ENCODE peak calls at places on chromosomes 4 and X, in seven cellular contexts. One of them, this sample, is unnamed.

GRCh38 chr4:135552131-135552530 is 1350.5 kb upstream of the PABPC4L start:
- DNase-seq in HepG2: no peak
- DNase-seq in SK-N-SH: no peak
- DNase-seq in GM12878: no peak
- DNase-seq in H1: no peak
- DNase-seq in K562: no peak
- DNase-seq in HCT116: no peak
- DNase-seq in this sample: no peak

GRCh38 chr4:139555705-139556070 is 331 bp downstream of the SETD7 start:
- DNase-seq in HepG2: no peak
- DNase-seq in SK-N-SH: peak; percentile 73
- DNase-seq in GM12878: no peak
- DNase-seq in H1: no peak
- DNase-seq in K562: no peak
- DNase-seq in HCT116: no peak
- DNase-seq in this sample: no peak

GRCh38 chr4:2515835-2516550 is 20.5 kb upstream of the FAM193A start:
- DNase-seq in HepG2: no peak
- DNase-seq in SK-N-SH: no peak
- DNase-seq in GM12878: no peak
- DNase-seq in H1: no peak
- DNase-seq in K562: no peak
- DNase-seq in HCT116: no peak
- DNase-seq in this sample: no peak

GRCh38 chr4:93828830-93829530 is 427 bp downstream of the ATOH1 start:
- DNase-seq in HepG2: no peak
- DNase-seq in SK-N-SH: peak; percentile 65
- DNase-seq in GM12878: no peak
- DNase-seq in H1: no peak
- DNase-seq in K562: no peak
- DNase-seq in HCT116: no peak
- DNase-seq in this sample: no peak

GRCh38 chrX:153688534-153688899 is 791 bp downstream of the SLC6A8 start:
- DNase-seq in HepG2: no peak
- DNase-seq in SK-N-SH: no peak
- DNase-seq in GM12878: no peak
- DNase-seq in H1: no peak
- DNase-seq in K562: peak; percentile 19
- DNase-seq in HCT116: no peak
- DNase-seq in this sample: no peak

GRCh38 chrX:14027031-14027430 is 2.7 kb downstream of the GEMIN8 start:
- DNase-seq in HepG2: no peak
- DNase-seq in SK-N-SH: no peak
- DNase-seq in GM12878: no peak
- DNase-seq in H1: no peak
- DNase-seq in K562: no peak
- DNase-seq in HCT116: no peak
- DNase-seq in this sample: no peak

GRCh38 chrX:42934020-42934701 is 156.2 kb upstream of the PPP1R2C start:
- DNase-seq in HepG2: no peak
- DNase-seq in SK-N-SH: no peak
- DNase-seq in GM12878: peak; percentile 75
- DNase-seq in H1: no peak
- DNase-seq in K562: no peak
- DNase-seq in HCT116: no peak
- DNase-seq in this sample: no peak

GRCh38 chr4:184420402-184420801 is 53.9 kb downstream of the IRF2 start:
- DNase-seq in HepG2: no peak
- DNase-seq in SK-N-SH: no peak
- DNase-seq in GM12878: peak; percentile 20
- DNase-seq in H1: no peak
- DNase-seq in K562: no peak
- DNase-seq in HCT116: no peak
- DNase-seq in this sample: no peak

GRCh38 chrX:84336646-84337045 is 148.6 kb upstream of the RPS6KA6 start:
- DNase-seq in HepG2: no peak
- DNase-seq in SK-N-SH: no peak
- DNase-seq in GM12878: no peak
- DNase-seq in H1: no peak
- DNase-seq in K562: no peak
- DNase-seq in HCT116: no peak
- DNase-seq in this sample: no peak

GRCh38 chrX:64350521-64350920 is 44.7 kb downstream of the MTMR8 start:
- DNase-seq in HepG2: no peak
- DNase-seq in SK-N-SH: no peak
- DNase-seq in GM12878: no peak
- DNase-seq in H1: no peak
- DNase-seq in K562: no peak
- DNase-seq in HCT116: no peak
- DNase-seq in this sample: no peak

GRCh38 chr4:2243682-2244380 is 1.9 kb upstream of the HAUS3 start:
- DNase-seq in HepG2: peak; percentile 18
- DNase-seq in SK-N-SH: peak; percentile 72
- DNase-seq in GM12878: no peak
- DNase-seq in H1: no peak
- DNase-seq in K562: peak; percentile 71
- DNase-seq in HCT116: no peak
- DNase-seq in this sample: no peak

GRCh38 chr4:183540498-183540953 is 35.7 kb downstream of the ING2 start:
- DNase-seq in HepG2: no peak
- DNase-seq in SK-N-SH: no peak
- DNase-seq in GM12878: no peak
- DNase-seq in H1: no peak
- DNase-seq in K562: peak; percentile 16
- DNase-seq in HCT116: no peak
- DNase-seq in this sample: no peak

GRCh38 chr4:184165291-184165690 is 52.4 kb downstream of the ENPP6 start:
- DNase-seq in HepG2: no peak
- DNase-seq in SK-N-SH: no peak
- DNase-seq in GM12878: no peak
- DNase-seq in H1: no peak
- DNase-seq in K562: no peak
- DNase-seq in HCT116: no peak
- DNase-seq in this sample: no peak

GRCh38 chr4:38920186-38920585 is 52.6 kb downstream of the FAM114A1 start:
- DNase-seq in HepG2: no peak
- DNase-seq in SK-N-SH: no peak
- DNase-seq in GM12878: no peak
- DNase-seq in H1: no peak
- DNase-seq in K562: no peak
- DNase-seq in HCT116: no peak
- DNase-seq in this sample: no peak

GRCh38 chr4:138616775-138617174 is 374.6 kb upstream of the SLC7A11 start:
- DNase-seq in HepG2: no peak
- DNase-seq in SK-N-SH: no peak
- DNase-seq in GM12878: no peak
- DNase-seq in H1: no peak
- DNase-seq in K562: no peak
- DNase-seq in HCT116: no peak
- DNase-seq in this sample: no peak

GRCh38 chrX:47232197-47232802 is 509 bp upstream of the USP11 start:
- DNase-seq in HepG2: no peak
- DNase-seq in SK-N-SH: no peak
- DNase-seq in GM12878: no peak
- DNase-seq in H1: no peak
- DNase-seq in K562: no peak
- DNase-seq in HCT116: no peak
- DNase-seq in this sample: no peak

GRCh38 chrX:40834225-40834624 is 98.9 kb upstream of the MED14 start:
- DNase-seq in HepG2: no peak
- DNase-seq in SK-N-SH: no peak
- DNase-seq in GM12878: no peak
- DNase-seq in H1: no peak
- DNase-seq in K562: no peak
- DNase-seq in HCT116: no peak
- DNase-seq in this sample: no peak
- TF ChIP-seq YY1 in HepG2: no peak
- TF ChIP-seq YY1 in SK-N-SH: no peak
- TF ChIP-seq YY1 in GM12878: no peak
- TF ChIP-seq YY1 in H1: no peak
- TF ChIP-seq YY1 in K562: no peak
- TF ChIP-seq YY1 in HCT116: no peak
- TF ChIP-seq YY1 in this sample: no peak

GRCh38 chr4:20326977-20327376 is 75.3 kb downstream of the SLIT2 start:
- DNase-seq in HepG2: no peak
- DNase-seq in SK-N-SH: peak; percentile 33
- DNase-seq in GM12878: no peak
- DNase-seq in H1: no peak
- DNase-seq in K562: no peak
- DNase-seq in HCT116: no peak
- DNase-seq in this sample: no peak

GRCh38 chr4:20331642-20332041 is 79.9 kb downstream of the SLIT2 start:
- DNase-seq in HepG2: no peak
- DNase-seq in SK-N-SH: no peak
- DNase-seq in GM12878: no peak
- DNase-seq in H1: no peak
- DNase-seq in K562: no peak
- DNase-seq in HCT116: no peak
- DNase-seq in this sample: no peak

GRCh38 chr4:20326460-20326859 is 74.8 kb downstream of the SLIT2 start:
- DNase-seq in HepG2: no peak
- DNase-seq in SK-N-SH: no peak
- DNase-seq in GM12878: no peak
- DNase-seq in H1: no peak
- DNase-seq in K562: no peak
- DNase-seq in HCT116: no peak
- DNase-seq in this sample: no peak

GRCh38 chr4:20323991-20324390 is 72.3 kb downstream of the SLIT2 start:
- DNase-seq in HepG2: no peak
- DNase-seq in SK-N-SH: no peak
- DNase-seq in GM12878: no peak
- DNase-seq in H1: no peak
- DNase-seq in K562: no peak
- DNase-seq in HCT116: no peak
- DNase-seq in this sample: no peak

GRCh38 chr4:20327808-20328207 is 76.1 kb downstream of the SLIT2 start:
- DNase-seq in HepG2: no peak
- DNase-seq in SK-N-SH: no peak
- DNase-seq in GM12878: no peak
- DNase-seq in H1: no peak
- DNase-seq in K562: no peak
- DNase-seq in HCT116: no peak
- DNase-seq in this sample: no peak
- TF ChIP-seq YY1 in HepG2: no peak
- TF ChIP-seq YY1 in SK-N-SH: no peak
- TF ChIP-seq YY1 in GM12878: no peak
- TF ChIP-seq YY1 in H1: no peak
- TF ChIP-seq YY1 in K562: no peak
- TF ChIP-seq YY1 in HCT116: no peak
- TF ChIP-seq YY1 in this sample: no peak

GRCh38 chrX:136395271-136395670 is 92.5 kb upstream of the BRS3 start:
- DNase-seq in HepG2: no peak
- DNase-seq in SK-N-SH: no peak
- DNase-seq in GM12878: no peak
- DNase-seq in H1: no peak
- DNase-seq in K562: no peak
- DNase-seq in HCT116: no peak
- DNase-seq in this sample: no peak
- TF ChIP-seq YY1 in HepG2: no peak
- TF ChIP-seq YY1 in SK-N-SH: no peak
- TF ChIP-seq YY1 in GM12878: no peak
- TF ChIP-seq YY1 in H1: no peak
- TF ChIP-seq YY1 in K562: no peak
- TF ChIP-seq YY1 in HCT116: no peak
- TF ChIP-seq YY1 in this sample: no peak

DNA sequence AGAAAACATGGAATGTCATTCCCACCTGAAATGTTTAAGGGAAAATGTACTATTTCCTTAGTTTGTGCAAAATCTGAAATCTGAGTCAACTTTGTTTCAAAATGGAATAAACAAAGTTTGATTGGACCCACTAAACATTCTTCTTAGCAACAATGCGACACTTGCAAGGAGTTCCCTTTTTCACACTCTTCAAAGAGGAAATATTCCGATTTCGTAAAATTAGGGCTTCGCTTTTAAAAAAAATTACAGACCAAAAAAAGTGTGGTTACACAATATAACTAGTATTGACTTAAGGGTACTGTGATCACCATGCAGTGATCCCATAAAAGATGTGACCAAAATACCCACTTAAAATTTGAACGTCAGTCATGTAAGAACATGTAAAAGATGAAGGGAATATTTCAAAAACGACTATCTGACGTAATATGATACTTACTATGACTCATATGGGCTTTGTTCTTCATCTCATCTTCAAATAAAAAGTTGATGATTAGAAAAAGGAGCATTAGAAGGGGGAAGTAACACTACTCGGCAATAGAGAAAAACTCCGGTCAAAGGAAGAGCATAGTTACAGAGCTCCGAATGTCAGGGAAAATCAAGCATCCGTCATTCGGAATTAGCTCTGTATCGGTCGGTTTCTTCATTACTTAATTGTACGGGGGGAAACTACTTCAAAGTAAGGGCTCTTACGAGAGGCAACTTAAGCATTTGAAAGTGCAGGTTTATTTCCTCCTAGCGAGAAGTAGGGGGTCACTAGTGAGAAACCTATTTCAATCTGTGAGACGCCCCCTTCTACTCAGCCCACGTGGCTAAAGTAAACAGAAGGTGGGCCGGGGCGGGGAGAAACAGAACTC is 1.4 kb upstream of the TET2 start:
- DNase-seq in HepG2: no peak
- DNase-seq in SK-N-SH: no peak
- DNase-seq in GM12878: no peak
- DNase-seq in H1: no peak
- DNase-seq in K562: no peak
- DNase-seq in HCT116: no peak
- DNase-seq in this sample: no peak
- TF ChIP-seq YY1 in HepG2: no peak
- TF ChIP-seq YY1 in SK-N-SH: no peak
- TF ChIP-seq YY1 in GM12878: no peak
- TF ChIP-seq YY1 in H1: no peak
- TF ChIP-seq YY1 in K562: no peak
- TF ChIP-seq YY1 in HCT116: no peak
- TF ChIP-seq YY1 in this sample: no peak

GRCh38 chr4:78613522-78614311 is 62.1 kb downstream of the ANXA3 start:
- DNase-seq in HepG2: no peak
- DNase-seq in SK-N-SH: no peak
- DNase-seq in GM12878: peak; percentile 93
- DNase-seq in H1: no peak
- DNase-seq in K562: peak; percentile 83
- DNase-seq in HCT116: no peak
- DNase-seq in this sample: no peak
- TF ChIP-seq YY1 in HepG2: no peak
- TF ChIP-seq YY1 in SK-N-SH: no peak
- TF ChIP-seq YY1 in GM12878: no peak
- TF ChIP-seq YY1 in H1: no peak
- TF ChIP-seq YY1 in K562: no peak
- TF ChIP-seq YY1 in HCT116: no peak
- TF ChIP-seq YY1 in this sample: no peak

This sample was measured in NT2/D1.